ENCODE peak calls at places on chromosome 22, in six cellular contexts. A is tibial nerve, R is right lobe of liver, U is IMR-90, B is lower leg skin, J is sigmoid colon. F is an unnamed sample.

GRCh38 chr22:35113341-35113740 is 47.4 kb downstream of the ISX start:
- DNase-seq in A (no peak), R (no peak), U (no peak), B (no peak), J (no peak), F (no peak)

GRCh38 chr22:41925783-41926460 is 684 bp downstream of the TNFRSF13C start:
- DNase-seq in A (peak; percentile 51), R (peak; percentile 73), U (peak; percentile 34), B (no peak), J (no peak), F (peak; percentile 76)

GRCh38 chr22:39364646-39365405 is 15.0 kb downstream of the SYNGR1 start:
- DNase-seq in A (no peak), R (no peak), U (no peak), B (no peak), J (no peak), F (peak; percentile 36)

GRCh38 chr22:42905702-42906183 is 48.7 kb upstream of the ARFGAP3 start:
- DNase-seq in A (no peak), R (peak; percentile 97), U (no peak), B (no peak), J (no peak), F (no peak)

GRCh38 chr22:41833369-41834004 is 582 bp downstream of the SREBF2 start:
- DNase-seq in A (peak; percentile 44), R (peak; percentile 64), U (no peak), B (no peak), J (peak; percentile 78), F (peak; percentile 70)

GRCh38 chr22:46674367-46674781 is 54.2 kb downstream of the GRAMD4 start:
- DNase-seq in A (peak; percentile 50), R (no peak), U (no peak), B (peak; percentile 52), J (peak; percentile 83), F (no peak)

GRCh38 chr22:24208012-24208749 is 26.9 kb downstream of the SUSD2 start:
- DNase-seq in A (peak; percentile 80), R (no peak), U (peak; percentile 98), B (peak; percentile 62), J (peak; percentile 86), F (no peak)

GRCh38 chr22:21734540-21735197 is 925 bp downstream of the YPEL1 start:
- DNase-seq in A (no peak), R (no peak), U (no peak), B (no peak), J (no peak), F (no peak)

GRCh38 chr22:38462960-38463784 is 4.7 kb upstream of the KDELR3 start:
- DNase-seq in A (no peak), R (no peak), U (no peak), B (no peak), J (no peak), F (no peak)

GRCh38 chr22:32066820-32067219 is 23.8 kb downstream of the SLC5A1 start:
- DNase-seq in A (no peak), R (no peak), U (no peak), B (no peak), J (no peak), F (no peak)

GRCh38 chr22:35601743-35602633 is 15.1 kb downstream of the MB start:
- DNase-seq in A (peak; percentile 31), R (no peak), U (peak; percentile 72), B (peak; percentile 49), J (no peak), F (peak; percentile 10)

GRCh38 chr22:26484360-26484706 is 656 bp downstream of the SRRD start:
- DNase-seq in A (no peak), R (no peak), U (peak; percentile 31), B (no peak), J (no peak), F (no peak)

GRCh38 chr22:25404923-25405853 is 159.3 kb upstream of the GRK3 start:
- DNase-seq in A (peak; percentile 54), R (peak; percentile 87), U (peak; percentile 73), B (peak; percentile 64), J (peak; percentile 88), F (peak; percentile 84)

GRCh38 chr22:23196165-23196564 is 15.9 kb downstream of the BCR start:
- DNase-seq in A (no peak), R (no peak), U (no peak), B (no peak), J (no peak), F (no peak)

GRCh38 chr22:48840112-48840949 is 987.3 kb downstream of the BRD1 start:
- DNase-seq in A (no peak), R (no peak), U (no peak), B (no peak), J (no peak), F (no peak)

GRCh38 chr22:45830531-45831245 is 146.3 kb downstream of the WNT7B start:
- DNase-seq in A (no peak), R (no peak), U (peak; percentile 83), B (no peak), J (no peak), F (no peak)

GRCh38 chr22:44424131-44424711 is 73.8 kb downstream of the RTL6 start:
- DNase-seq in A (no peak), R (peak; percentile 8), U (no peak), B (no peak), J (peak; percentile 30), F (no peak)

GRCh38 chr22:30210235-30210831 is 36.2 kb downstream of the LIF start:
- DNase-seq in A (no peak), R (no peak), U (peak; percentile 80), B (no peak), J (no peak), F (no peak)

GRCh38 chr22:23285734-23286133 is 105.4 kb downstream of the BCR start:
- DNase-seq in A (no peak), R (no peak), U (peak; percentile 59), B (no peak), J (no peak), F (no peak)

GRCh38 chr22:46081831-46082210 is 68.5 kb upstream of the PPARA start:
- DNase-seq in A (no peak), R (peak; percentile 39), U (no peak), B (no peak), J (peak; percentile 68), F (no peak)

GRCh38 chr22:46854125-46854870 is 91.8 kb downstream of the TBC1D22A start:
- DNase-seq in A (peak; percentile 56), R (no peak), U (peak; percentile 15), B (peak; percentile 55), J (peak; percentile 82), F (no peak)

DNA sequence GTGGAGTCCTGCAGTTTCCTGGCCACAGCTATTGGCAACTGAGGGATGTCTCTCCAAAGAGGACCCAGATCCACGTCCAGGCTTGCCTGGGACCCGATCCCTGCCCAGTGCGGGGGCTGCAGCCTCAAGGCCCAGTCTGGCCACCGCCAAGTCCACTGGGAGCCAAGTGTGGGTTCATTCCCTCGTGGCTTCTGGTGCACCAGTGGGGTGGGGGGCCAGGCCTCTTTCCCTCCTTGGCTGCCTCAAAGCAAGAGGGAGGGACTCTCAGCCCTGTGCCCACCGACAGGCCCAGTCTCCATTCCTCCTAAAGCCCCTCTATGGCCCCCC is 13.3 kb upstream of the PIM3 start:
- DNase-seq in A (no peak), R (no peak), U (no peak), B (no peak), J (no peak), F (no peak)
- TF ChIP-seq POLR2A in A (no peak), R (no peak), U (no peak), B (no peak), J (no peak), F (no peak)

GRCh38 chr22:40507491-40507890 is 129.0 kb downstream of the MRTFA start:
- DNase-seq in A (no peak), R (no peak), U (no peak), B (no peak), J (no peak), F (no peak)

GRCh38 chr22:40509401-40510134 is 127.0 kb downstream of the MRTFA start:
- DNase-seq in A (peak; percentile 69), R (peak; percentile 52), U (peak; percentile 96), B (peak; percentile 57), J (peak; percentile 86), F (no peak)

GRCh38 chr22:40502919-40503318 is 132.5 kb downstream of the SGSM3 start:
- DNase-seq in A (no peak), R (no peak), U (no peak), B (no peak), J (no peak), F (no peak)

GRCh38 chr22:40504285-40505249 is 132.0 kb downstream of the MRTFA start:
- DNase-seq in A (no peak), R (no peak), U (no peak), B (no peak), J (no peak), F (no peak)

DNA sequence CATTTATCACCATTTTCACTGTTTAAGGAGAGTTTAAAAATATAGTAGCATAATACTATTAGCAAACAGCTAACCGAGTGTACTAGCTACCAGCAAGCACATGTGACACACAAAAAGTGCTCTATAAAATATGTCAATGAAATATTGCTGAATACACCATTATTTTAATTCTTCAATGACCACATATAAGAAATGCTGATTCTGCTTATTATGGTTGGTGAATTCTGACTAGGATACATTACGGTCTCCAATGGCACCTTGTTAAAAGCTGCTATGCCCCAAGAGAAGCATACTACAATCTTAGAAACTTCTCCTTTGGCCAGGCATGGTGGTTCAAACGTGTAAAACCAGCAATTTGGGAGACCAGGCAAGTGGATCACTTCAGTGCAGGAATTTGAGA is 129.8 kb downstream of the MRTFA start:
- DNase-seq in A (no peak), R (no peak), U (no peak), B (no peak), J (no peak), F (no peak)
- TF ChIP-seq POLR2A in A (no peak), R (no peak), U (no peak), B (no peak), J (no peak), F (no peak)

DNA sequence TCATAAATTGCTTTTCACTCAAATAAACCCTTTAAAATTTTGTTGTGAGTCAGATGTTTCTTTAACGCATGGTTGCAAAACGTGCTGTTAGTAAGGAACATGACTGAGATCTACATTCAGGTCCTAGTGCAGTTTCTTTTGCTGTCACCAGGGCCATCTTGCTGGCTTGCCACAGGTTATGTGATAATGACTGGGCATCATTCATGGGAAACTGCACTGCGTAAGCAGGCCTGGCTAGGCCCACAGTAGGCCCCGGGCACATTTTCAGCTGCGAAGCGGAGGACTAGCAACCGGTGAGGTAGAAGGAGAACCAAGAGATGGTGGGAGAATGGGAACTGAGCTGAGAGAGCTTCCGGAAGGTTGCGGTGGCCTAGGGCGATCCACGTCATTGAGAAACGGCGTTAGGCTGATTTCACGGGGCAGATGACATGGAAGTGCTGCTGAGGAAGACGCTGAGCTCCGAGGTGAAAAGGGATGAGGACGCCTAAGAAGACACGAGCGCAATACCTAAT is 3.2 kb upstream of the KLHDC7B start:
- DNase-seq in A (no peak), R (no peak), U (no peak), B (no peak), J (no peak), F (no peak)
- TF ChIP-seq POLR2A in A (no peak), R (peak; percentile 35), U (no peak), B (no peak), J (no peak), F (no peak)

GRCh38 chr22:18091916-18092526 is 14.2 kb downstream of the PEX26 start:
- DNase-seq in A (peak; percentile 51), R (peak; percentile 92), U (peak; percentile 43), B (peak; percentile 40), J (peak; percentile 87), F (no peak)

GRCh38 chr22:18091478-18091877 is 13.7 kb downstream of the PEX26 start:
- DNase-seq in A (no peak), R (no peak), U (no peak), B (no peak), J (no peak), F (no peak)

GRCh38 chr22:18096823-18097222 is 13.8 kb upstream of the TUBA8 start:
- DNase-seq in A (no peak), R (no peak), U (no peak), B (no peak), J (no peak), F (no peak)

GRCh38 chr22:18093661-18094060 is 15.9 kb downstream of the PEX26 start:
- DNase-seq in A (no peak), R (no peak), U (no peak), B (no peak), J (no peak), F (no peak)

GRCh38 chr22:18095101-18095805 is 15.4 kb upstream of the TUBA8 start:
- DNase-seq in A (no peak), R (no peak), U (peak; percentile 38), B (no peak), J (no peak), F (no peak)
- TF ChIP-seq POLR2A in A (no peak), R (no peak), U (no peak), B (no peak), J (no peak), F (no peak)